ENCODE peak calls at places on chromosomes 12 and 14, in four cellular contexts. B is left ventricle myocardium inferior; L is CD8-positive, alpha-beta T cell; O is IMR-90. V is an unnamed sample.

GRCh38 chr12:58341791-58342190 is 400.4 kb downstream of the ATP23 start:
- DNase-seq in B (no peak), O (peak; percentile 93), L (no peak), V (no peak)

GRCh38 chr14:76351941-76352340 is 24.0 kb upstream of the ESRRB start:
- DNase-seq in B (no peak), O (no peak), L (no peak), V (no peak)

GRCh38 chr12:91355150-91356006 is 172.8 kb upstream of the DCN start:
- DNase-seq in O (peak; percentile 80), B (peak; percentile 56), L (no peak), V (peak; percentile 12)

GRCh38 chr12:25251749-25252148 is 1.0 kb upstream of the KRAS start:
- DNase-seq in B (no peak), L (no peak), O (no peak), V (no peak)

GRCh38 chr12:104307655-104308000 is 4.1 kb downstream of the EID3 start:
- DNase-seq in L (no peak), B (no peak), O (no peak), V (no peak)

GRCh38 chr14:36901846-36902245 is 240.2 kb downstream of the PAX9 start:
- DNase-seq in B (no peak), O (peak; percentile 2), L (no peak), V (no peak)

GRCh38 chr12:58873496-58873895 is 46.8 kb downstream of the LRIG3 start:
- DNase-seq in B (no peak), O (no peak), L (no peak), V (no peak)

GRCh38 chr12:42565633-42566032 is 23.9 kb downstream of the PRICKLE1 start:
- DNase-seq in B (no peak), O (no peak), L (no peak), V (no peak)

GRCh38 chr14:71720978-71721624 is 211.1 kb upstream of the RGS6 start:
- DNase-seq in O (peak; percentile 85), B (no peak), L (no peak), V (peak; percentile 34)

GRCh38 chr14:99026471-99026870 is 245.5 kb downstream of the BCL11B start:
- DNase-seq in L (no peak), O (no peak), B (no peak), V (no peak)

GRCh38 chr12:31204995-31205582 is 120.9 kb downstream of the SINHCAF start:
- DNase-seq in B (no peak), L (no peak), O (peak; percentile 49), V (peak; percentile 51)

GRCh38 chr12:93108958-93109357 is 179.9 kb upstream of the EEA1 start:
- DNase-seq in B (no peak), L (no peak), O (peak; percentile 67), V (no peak)

GRCh38 chr12:63889236-63889635 is 44.7 kb downstream of the SRGAP1 start:
- DNase-seq in O (peak; percentile 85), B (no peak), L (no peak), V (no peak)

GRCh38 chr12:132723764-132724140 is 13.1 kb downstream of the PGAM5 start:
- DNase-seq in L (no peak), O (peak; percentile 44), B (no peak), V (no peak)

GRCh38 chr12:125340791-125341190 is 275.6 kb downstream of the AACS start:
- DNase-seq in B (peak; percentile 18), O (peak; percentile 52), L (no peak), V (no peak)

GRCh38 chr14:105497671-105498429 is 6.8 kb downstream of the TEDC1 start:
- DNase-seq in O (no peak), L (no peak), B (peak; percentile 13), V (no peak)

GRCh38 chr14:102013669-102014200 is 49.4 kb downstream of the DYNC1H1 start:
- DNase-seq in L (no peak), O (no peak), B (no peak), V (no peak)

GRCh38 chr12:103626498-103626897 is 39.4 kb downstream of the STAB2 start:
- DNase-seq in O (peak; percentile 51), L (no peak), B (peak; percentile 43), V (no peak)

GRCh38 chr12:46401703-46402102 is 29.1 kb upstream of the SLC38A2 start:
- DNase-seq in B (peak; percentile 37), L (no peak), O (peak; percentile 58), V (no peak)

GRCh38 chr12:12726543-12727093 is 9.4 kb downstream of the CDKN1B start:
- DNase-seq in L (no peak), O (peak; percentile 93), B (no peak), V (peak; percentile 31)

GRCh38 chr14:104693482-104694431 is 4.3 kb downstream of the INF2 start:
- DNase-seq in L (no peak), B (no peak), O (no peak), V (no peak)

GRCh38 chr12:49451468-49452259 is 84.4 kb downstream of the SPATS2 start:
- DNase-seq in B (no peak), L (no peak), O (no peak), V (peak; percentile 77)

GRCh38 chr12:46267618-46268348 is 1.1 kb downstream of the SLC38A1 start:
- DNase-seq in L (peak; percentile 6), O (peak; percentile 24), B (no peak), V (peak; percentile 31)

GRCh38 chr12:55663391-55663790 is 26.7 kb downstream of the OR10P1 start:
- DNase-seq in L (no peak), B (no peak), O (no peak), V (no peak)

GRCh38 chr14:91414475-91415342 is 2.9 kb downstream of the CCDC88C start:
- DNase-seq in B (no peak), L (no peak), O (no peak), V (no peak)

GRCh38 chr12:16658699-16659098 is 52.7 kb upstream of the LMO3 start:
- DNase-seq in O (no peak), L (no peak), B (no peak), V (no peak)

GRCh38 chr12:6684609-6685008 is 4.6 kb downstream of the ZNF384 start:
- DNase-seq in B (no peak), L (no peak), O (peak; percentile 16), V (peak; percentile 55)

GRCh38 chr14:93984070-93984469 is 7.7 kb upstream of the ASB2 start:
- DNase-seq in O (peak; percentile 81), L (no peak), B (no peak), V (no peak)

GRCh38 chr14:61503167-61503801 is 181.9 kb downstream of the PRKCH start:
- DNase-seq in O (peak; percentile 33), L (peak; percentile 32), B (no peak), V (peak; percentile 36)

GRCh38 chr14:60003991-60004390 is 84.0 kb downstream of the LRRC9 start:
- DNase-seq in L (no peak), B (no peak), O (no peak), V (no peak)

GRCh38 chr14:83520837-83521236 is 1987.2 kb upstream of the SEL1L start:
- DNase-seq in O (peak; percentile 88), B (no peak), L (no peak), V (no peak)

GRCh38 chr12:42961395-42961794 is 371.8 kb upstream of the PRICKLE1 start:
- DNase-seq in O (peak; percentile 64), L (no peak), B (no peak), V (no peak)

GRCh38 chr12:93186131-93186530 is 191.6 kb upstream of the NUDT4 start:
- DNase-seq in L (no peak), B (no peak), O (peak; percentile 53), V (no peak)

GRCh38 chr12:9049520-9050133 is 60.3 kb downstream of the KLRG1 start:
- DNase-seq in O (peak; percentile 52), L (no peak), B (no peak), V (peak; percentile 39)
- TF ChIP-seq CTCF in O (peak; percentile 61), L (peak; percentile 85), B (peak; percentile 64), V (peak; percentile 43)

DNA sequence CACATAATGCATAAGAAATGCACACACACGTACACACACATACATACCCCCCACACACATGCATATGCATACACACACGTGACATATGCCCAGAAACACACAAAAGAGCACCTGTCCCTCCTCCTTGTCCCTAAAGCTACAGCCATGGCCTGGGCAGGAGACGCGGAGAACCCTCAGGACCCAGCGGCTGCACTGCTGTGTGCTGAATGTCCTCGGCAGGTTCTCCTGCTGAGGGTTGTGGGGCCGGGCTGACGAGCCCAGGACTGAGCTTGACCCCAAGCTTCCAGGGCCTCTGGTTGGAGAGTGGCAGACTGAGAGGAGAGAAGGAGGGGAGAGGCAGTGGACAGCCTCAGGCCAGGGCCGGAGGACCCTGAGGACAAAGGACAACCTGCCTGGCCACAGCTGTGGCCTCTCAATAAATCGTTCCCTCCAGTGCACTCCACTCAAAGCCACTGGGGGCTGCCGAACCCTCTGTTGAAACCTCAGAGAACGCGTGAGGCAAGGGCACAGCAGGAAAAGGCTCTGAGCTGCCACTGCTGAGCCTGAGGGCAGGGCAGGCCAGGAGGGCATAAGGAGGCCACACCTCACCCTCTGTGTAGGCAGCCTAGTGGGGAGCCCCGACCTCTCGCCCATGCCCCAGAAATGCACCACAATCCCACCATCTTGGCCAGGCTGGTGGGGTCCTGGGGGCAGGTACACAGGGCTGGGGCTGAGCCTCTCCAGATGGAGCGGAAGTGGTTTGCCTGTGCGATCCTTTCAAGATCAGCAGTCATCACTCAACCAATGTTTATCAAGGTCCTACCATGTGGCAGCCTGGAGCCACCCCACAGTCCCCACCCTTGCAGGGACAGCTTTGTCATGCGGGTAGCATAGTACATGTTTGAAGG is 3.1 kb downstream of the CACNA2D4 start:
- DNase-seq in O (no peak), L (no peak), B (no peak), V (peak; percentile 31)
- TF ChIP-seq CTCF in O (no peak), L (no peak), B (no peak), V (no peak)

GRCh38 chr12:109719123-109720022 is 5.7 kb downstream of the FAM222A start:
- DNase-seq in L (no peak), B (no peak), O (peak; percentile 5), V (no peak)
- TF ChIP-seq CTCF in L (no peak), B (no peak), O (peak; percentile 24), V (no peak)

DNA sequence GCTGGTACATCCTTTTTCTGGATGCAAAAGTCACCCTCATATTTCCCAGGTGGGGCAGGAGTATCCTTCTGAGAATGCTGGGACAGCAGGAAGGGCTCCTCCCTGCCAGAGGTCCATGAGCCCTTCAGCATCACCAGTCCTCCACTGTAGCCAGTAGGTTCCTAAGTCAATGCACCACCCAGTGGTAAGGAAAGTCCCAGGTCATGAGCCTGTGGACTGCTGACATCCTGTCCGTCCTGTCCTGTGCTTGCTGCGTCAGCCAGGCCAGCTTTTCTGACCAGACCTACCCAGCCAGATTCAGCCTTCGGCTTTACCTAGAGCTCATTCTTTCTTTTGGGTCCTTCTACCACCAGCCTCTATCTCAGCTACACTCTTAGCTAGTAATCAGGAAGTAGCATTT is 23.0 kb upstream of the ACTN1 start:
- DNase-seq in L (no peak), B (no peak), O (no peak), V (no peak)
- TF ChIP-seq CTCF in L (no peak), B (peak; percentile 73), O (no peak), V (no peak)

GRCh38 chr12:124273630-124274029 is 21.3 kb upstream of the RFLNA start:
- DNase-seq in L (no peak), B (no peak), O (peak; percentile 31), V (peak; percentile 78)
- TF ChIP-seq CTCF in L (no peak), B (no peak), O (no peak), V (no peak)